ENCODE peak calls at places on chromosome 4, in eight cellular contexts. One of them, this sample, is unnamed.

GRCh38 chr4:81173213-81173612 is 41.8 kb downstream of the PRKG2 start:
- DNase-seq in neural progenitor cell: no peak
- DNase-seq in pancreas: no peak
- DNase-seq in PC-9: no peak
- DNase-seq in gastrocnemius medialis: no peak
- DNase-seq in hepatocyte: no peak
- DNase-seq in OCI-LY7: no peak
- DNase-seq in sigmoid colon: no peak
- DNase-seq in this sample: no peak

GRCh38 chr4:87985097-87985886 is 9.8 kb downstream of the SPP1 start:
- DNase-seq in neural progenitor cell: peak; percentile 70
- DNase-seq in pancreas: peak; percentile 69
- DNase-seq in PC-9: peak; percentile 56
- DNase-seq in gastrocnemius medialis: no peak
- DNase-seq in hepatocyte: peak; percentile 43
- DNase-seq in OCI-LY7: peak; percentile 42
- DNase-seq in sigmoid colon: no peak
- DNase-seq in this sample: no peak

GRCh38 chr4:8337083-8337482 is 67.5 kb downstream of the HTRA3 start:
- DNase-seq in neural progenitor cell: no peak
- DNase-seq in pancreas: no peak
- DNase-seq in PC-9: no peak
- DNase-seq in gastrocnemius medialis: no peak
- DNase-seq in hepatocyte: no peak
- DNase-seq in OCI-LY7: no peak
- DNase-seq in sigmoid colon: no peak
- DNase-seq in this sample: no peak

GRCh38 chr4:78293841-78294301 is 236.7 kb downstream of the FRAS1 start:
- DNase-seq in neural progenitor cell: peak; percentile 35
- DNase-seq in pancreas: no peak
- DNase-seq in PC-9: peak; percentile 67
- DNase-seq in gastrocnemius medialis: no peak
- DNase-seq in hepatocyte: no peak
- DNase-seq in OCI-LY7: no peak
- DNase-seq in sigmoid colon: no peak
- DNase-seq in this sample: no peak

GRCh38 chr4:82372502-82372873 is 1.3 kb downstream of the HNRNPD start:
- DNase-seq in neural progenitor cell: peak; percentile 38
- DNase-seq in pancreas: peak; percentile 50
- DNase-seq in PC-9: no peak
- DNase-seq in gastrocnemius medialis: peak; percentile 43
- DNase-seq in hepatocyte: peak; percentile 63
- DNase-seq in OCI-LY7: peak; percentile 63
- DNase-seq in sigmoid colon: peak; percentile 68
- DNase-seq in this sample: peak; percentile 34

GRCh38 chr4:140395668-140396067 is 22.2 kb downstream of the SCOC start:
- DNase-seq in neural progenitor cell: no peak
- DNase-seq in pancreas: no peak
- DNase-seq in PC-9: no peak
- DNase-seq in gastrocnemius medialis: no peak
- DNase-seq in hepatocyte: no peak
- DNase-seq in OCI-LY7: no peak
- DNase-seq in sigmoid colon: no peak
- DNase-seq in this sample: no peak

GRCh38 chr4:119020158-119020557 is 115.5 kb upstream of the MYOZ2 start:
- DNase-seq in neural progenitor cell: no peak
- DNase-seq in pancreas: no peak
- DNase-seq in PC-9: no peak
- DNase-seq in gastrocnemius medialis: no peak
- DNase-seq in hepatocyte: peak; percentile 14
- DNase-seq in OCI-LY7: no peak
- DNase-seq in sigmoid colon: no peak
- DNase-seq in this sample: no peak

GRCh38 chr4:688695-689497 is at the start of gene SLC49A3:
- DNase-seq in neural progenitor cell: peak; percentile 45
- DNase-seq in pancreas: peak; percentile 36
- DNase-seq in PC-9: peak; percentile 35
- DNase-seq in gastrocnemius medialis: no peak
- DNase-seq in hepatocyte: peak; percentile 53
- DNase-seq in OCI-LY7: no peak
- DNase-seq in sigmoid colon: peak; percentile 65
- DNase-seq in this sample: no peak

GRCh38 chr4:74217365-74217764 is 59.4 kb downstream of the MTHFD2L start:
- DNase-seq in neural progenitor cell: no peak
- DNase-seq in pancreas: no peak
- DNase-seq in PC-9: no peak
- DNase-seq in gastrocnemius medialis: no peak
- DNase-seq in hepatocyte: no peak
- DNase-seq in OCI-LY7: no peak
- DNase-seq in sigmoid colon: no peak
- DNase-seq in this sample: no peak

GRCh38 chr4:8060632-8061031 is 98.0 kb downstream of the ABLIM2 start:
- DNase-seq in neural progenitor cell: no peak
- DNase-seq in pancreas: no peak
- DNase-seq in PC-9: no peak
- DNase-seq in gastrocnemius medialis: peak; percentile 68
- DNase-seq in hepatocyte: no peak
- DNase-seq in OCI-LY7: no peak
- DNase-seq in sigmoid colon: no peak
- DNase-seq in this sample: no peak

GRCh38 chr4:181350578-181351420 is 892.4 kb upstream of the TENM3 start:
- DNase-seq in neural progenitor cell: peak; percentile 67
- DNase-seq in pancreas: no peak
- DNase-seq in PC-9: no peak
- DNase-seq in gastrocnemius medialis: no peak
- DNase-seq in hepatocyte: no peak
- DNase-seq in OCI-LY7: no peak
- DNase-seq in sigmoid colon: no peak
- DNase-seq in this sample: no peak

GRCh38 chr4:161817822-161818412 is 345.9 kb downstream of the FSTL5 start:
- DNase-seq in neural progenitor cell: no peak
- DNase-seq in pancreas: no peak
- DNase-seq in PC-9: peak; percentile 12
- DNase-seq in gastrocnemius medialis: no peak
- DNase-seq in hepatocyte: no peak
- DNase-seq in OCI-LY7: no peak
- DNase-seq in sigmoid colon: no peak
- DNase-seq in this sample: no peak

GRCh38 chr4:26197018-26197779 is 123.6 kb upstream of the RBPJ start:
- DNase-seq in neural progenitor cell: no peak
- DNase-seq in pancreas: no peak
- DNase-seq in PC-9: peak; percentile 79
- DNase-seq in gastrocnemius medialis: no peak
- DNase-seq in hepatocyte: no peak
- DNase-seq in OCI-LY7: peak; percentile 33
- DNase-seq in sigmoid colon: no peak
- DNase-seq in this sample: peak; percentile 1

GRCh38 chr4:6206771-6207290 is 6.5 kb upstream of the JAKMIP1 start:
- DNase-seq in neural progenitor cell: no peak
- DNase-seq in pancreas: no peak
- DNase-seq in PC-9: no peak
- DNase-seq in gastrocnemius medialis: no peak
- DNase-seq in hepatocyte: no peak
- DNase-seq in OCI-LY7: no peak
- DNase-seq in sigmoid colon: peak; percentile 53
- DNase-seq in this sample: no peak

GRCh38 chr4:147366164-147366563 is 114.7 kb upstream of the EDNRA start:
- DNase-seq in neural progenitor cell: no peak
- DNase-seq in pancreas: no peak
- DNase-seq in PC-9: no peak
- DNase-seq in gastrocnemius medialis: no peak
- DNase-seq in hepatocyte: no peak
- DNase-seq in OCI-LY7: no peak
- DNase-seq in sigmoid colon: no peak
- DNase-seq in this sample: no peak

GRCh38 chr4:78432896-78433295 is 118.7 kb upstream of the ANXA3 start:
- DNase-seq in neural progenitor cell: peak; percentile 28
- DNase-seq in pancreas: no peak
- DNase-seq in PC-9: no peak
- DNase-seq in gastrocnemius medialis: no peak
- DNase-seq in hepatocyte: peak; percentile 30
- DNase-seq in OCI-LY7: no peak
- DNase-seq in sigmoid colon: no peak
- DNase-seq in this sample: no peak

GRCh38 chr4:145804134-145804533 is 124.2 kb downstream of the C4orf51 start:
- DNase-seq in neural progenitor cell: no peak
- DNase-seq in pancreas: no peak
- DNase-seq in PC-9: no peak
- DNase-seq in gastrocnemius medialis: peak; percentile 34
- DNase-seq in hepatocyte: peak; percentile 45
- DNase-seq in OCI-LY7: no peak
- DNase-seq in sigmoid colon: no peak
- DNase-seq in this sample: no peak
- H3K4me1 ChIP-seq in neural progenitor cell: peaks cover 7% of the 10 kb centered on the region
- H3K4me1 ChIP-seq in pancreas: no peaks in the 10 kb centered on the region
- H3K4me1 ChIP-seq in PC-9: peaks cover 23% of the 10 kb centered on the region
- H3K4me1 ChIP-seq in gastrocnemius medialis: peaks cover 32% of the 10 kb centered on the region
- H3K4me1 ChIP-seq in hepatocyte: peaks cover 17% of the 10 kb centered on the region
- H3K4me1 ChIP-seq in OCI-LY7: no peaks in the 10 kb centered on the region
- H3K4me1 ChIP-seq in sigmoid colon: peaks cover 11% of the 10 kb centered on the region
- H3K4me1 ChIP-seq in this sample: no peaks in the 10 kb centered on the region

GRCh38 chr4:90780193-90780592 is 653.0 kb downstream of the CCSER1 start:
- DNase-seq in neural progenitor cell: no peak
- DNase-seq in pancreas: no peak
- DNase-seq in PC-9: no peak
- DNase-seq in gastrocnemius medialis: no peak
- DNase-seq in hepatocyte: no peak
- DNase-seq in OCI-LY7: no peak
- DNase-seq in sigmoid colon: no peak
- DNase-seq in this sample: no peak
- H3K4me1 ChIP-seq in neural progenitor cell: no peaks in the 10 kb centered on the region
- H3K4me1 ChIP-seq in pancreas: no peaks in the 10 kb centered on the region
- H3K4me1 ChIP-seq in PC-9: no peaks in the 10 kb centered on the region
- H3K4me1 ChIP-seq in gastrocnemius medialis: no peaks in the 10 kb centered on the region
- H3K4me1 ChIP-seq in hepatocyte: no peaks in the 10 kb centered on the region
- H3K4me1 ChIP-seq in OCI-LY7: no peaks in the 10 kb centered on the region
- H3K4me1 ChIP-seq in sigmoid colon: no peaks in the 10 kb centered on the region
- H3K4me1 ChIP-seq in this sample: no peaks in the 10 kb centered on the region

DNA sequence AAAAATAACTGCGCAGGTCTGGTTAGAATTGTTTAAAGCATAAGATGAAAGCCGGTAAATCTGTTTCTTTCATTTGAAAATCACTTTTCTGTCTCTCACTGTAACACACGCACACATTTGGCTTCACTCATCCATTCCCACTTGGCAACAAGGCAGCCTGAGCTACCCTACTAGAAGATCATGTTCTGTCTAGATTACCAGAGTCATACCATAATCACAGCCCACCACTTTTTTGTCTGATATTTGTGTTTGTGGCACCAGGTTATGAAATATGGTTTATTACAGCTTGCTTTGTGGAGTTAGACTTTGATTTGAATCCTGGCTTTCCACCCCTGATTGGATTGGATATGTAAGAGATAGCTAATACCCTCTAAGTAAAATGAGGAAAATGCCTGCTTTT is 2.2 kb downstream of the USO1 start:
- DNase-seq in neural progenitor cell: no peak
- DNase-seq in pancreas: no peak
- DNase-seq in PC-9: no peak
- DNase-seq in gastrocnemius medialis: no peak
- DNase-seq in hepatocyte: no peak
- DNase-seq in OCI-LY7: no peak
- DNase-seq in sigmoid colon: no peak
- DNase-seq in this sample: no peak
- H3K4me1 ChIP-seq in neural progenitor cell: peaks cover 32% of the 10 kb centered on the region
- H3K4me1 ChIP-seq in pancreas: peaks cover 32% of the 10 kb centered on the region
- H3K4me1 ChIP-seq in PC-9: peaks cover 38% of the 10 kb centered on the region
- H3K4me1 ChIP-seq in gastrocnemius medialis: peaks cover 49% of the 10 kb centered on the region
- H3K4me1 ChIP-seq in hepatocyte: peaks cover 28% of the 10 kb centered on the region
- H3K4me1 ChIP-seq in OCI-LY7: peaks cover 38% of the 10 kb centered on the region
- H3K4me1 ChIP-seq in sigmoid colon: peaks cover 49% of the 10 kb centered on the region
- H3K4me1 ChIP-seq in this sample: peaks cover 30% of the 10 kb centered on the region

GRCh38 chr4:98627883-98628282 is 30.5 kb downstream of the TSPAN5 start:
- DNase-seq in neural progenitor cell: no peak
- DNase-seq in pancreas: no peak
- DNase-seq in PC-9: no peak
- DNase-seq in gastrocnemius medialis: no peak
- DNase-seq in hepatocyte: no peak
- DNase-seq in OCI-LY7: no peak
- DNase-seq in sigmoid colon: no peak
- DNase-seq in this sample: no peak

GRCh38 chr4:98625920-98626319 is 32.5 kb downstream of the TSPAN5 start:
- DNase-seq in neural progenitor cell: no peak
- DNase-seq in pancreas: no peak
- DNase-seq in PC-9: no peak
- DNase-seq in gastrocnemius medialis: no peak
- DNase-seq in hepatocyte: no peak
- DNase-seq in OCI-LY7: no peak
- DNase-seq in sigmoid colon: no peak
- DNase-seq in this sample: no peak

GRCh38 chr4:98625399-98625798 is 33.0 kb downstream of the TSPAN5 start:
- DNase-seq in neural progenitor cell: no peak
- DNase-seq in pancreas: no peak
- DNase-seq in PC-9: no peak
- DNase-seq in gastrocnemius medialis: no peak
- DNase-seq in hepatocyte: no peak
- DNase-seq in OCI-LY7: no peak
- DNase-seq in sigmoid colon: no peak
- DNase-seq in this sample: no peak

GRCh38 chr4:98627477-98627876 is 30.9 kb downstream of the TSPAN5 start:
- DNase-seq in neural progenitor cell: no peak
- DNase-seq in pancreas: no peak
- DNase-seq in PC-9: no peak
- DNase-seq in gastrocnemius medialis: no peak
- DNase-seq in hepatocyte: no peak
- DNase-seq in OCI-LY7: no peak
- DNase-seq in sigmoid colon: no peak
- DNase-seq in this sample: no peak

GRCh38 chr4:98626350-98626749 is 32.1 kb downstream of the TSPAN5 start:
- DNase-seq in neural progenitor cell: no peak
- DNase-seq in pancreas: no peak
- DNase-seq in PC-9: peak; percentile 52
- DNase-seq in gastrocnemius medialis: no peak
- DNase-seq in hepatocyte: peak; percentile 40
- DNase-seq in OCI-LY7: no peak
- DNase-seq in sigmoid colon: no peak
- DNase-seq in this sample: no peak
- H3K4me1 ChIP-seq in neural progenitor cell: peaks cover 37% of the 10 kb centered on the region
- H3K4me1 ChIP-seq in pancreas: no peaks in the 10 kb centered on the region
- H3K4me1 ChIP-seq in PC-9: peaks cover 46% of the 10 kb centered on the region
- H3K4me1 ChIP-seq in gastrocnemius medialis: no peaks in the 10 kb centered on the region
- H3K4me1 ChIP-seq in hepatocyte: peaks cover 23% of the 10 kb centered on the region
- H3K4me1 ChIP-seq in OCI-LY7: no peaks in the 10 kb centered on the region
- H3K4me1 ChIP-seq in sigmoid colon: peaks cover 42% of the 10 kb centered on the region
- H3K4me1 ChIP-seq in this sample: no peaks in the 10 kb centered on the region

DNA sequence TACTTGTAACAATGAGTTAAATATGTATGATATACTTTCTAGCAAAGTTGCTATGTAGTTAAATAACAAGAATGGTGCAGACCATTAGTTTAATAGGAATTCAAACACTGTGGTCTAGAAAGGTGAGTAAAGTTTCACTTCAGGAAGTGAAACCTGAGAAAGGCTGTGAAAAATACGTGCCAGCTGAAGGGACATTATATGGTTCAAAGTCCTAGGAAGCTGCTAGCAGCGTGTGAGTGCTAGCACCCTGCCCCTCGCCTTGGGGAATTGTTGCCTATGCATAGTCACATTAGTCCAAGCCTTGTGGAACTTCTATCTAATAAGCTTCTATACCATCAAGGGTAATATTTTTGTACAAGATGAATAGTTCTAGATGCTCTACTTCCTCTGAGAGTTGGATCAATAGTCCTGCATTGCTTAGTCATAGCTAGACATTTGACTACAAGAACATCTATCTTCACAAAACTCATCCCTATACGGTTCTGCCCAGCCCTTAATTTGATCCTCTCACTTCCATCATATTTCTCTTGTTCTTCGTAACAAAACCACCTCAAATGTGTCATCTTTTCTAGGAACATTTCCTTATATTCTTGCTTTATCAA is 45.8 kb upstream of the ARSJ start:
- DNase-seq in neural progenitor cell: no peak
- DNase-seq in pancreas: no peak
- DNase-seq in PC-9: no peak
- DNase-seq in gastrocnemius medialis: no peak
- DNase-seq in hepatocyte: peak; percentile 58
- DNase-seq in OCI-LY7: peak; percentile 4
- DNase-seq in sigmoid colon: no peak
- DNase-seq in this sample: no peak
- H3K4me1 ChIP-seq in neural progenitor cell: no peaks in the 10 kb centered on the region
- H3K4me1 ChIP-seq in pancreas: no peaks in the 10 kb centered on the region
- H3K4me1 ChIP-seq in PC-9: no peaks in the 10 kb centered on the region
- H3K4me1 ChIP-seq in gastrocnemius medialis: no peaks in the 10 kb centered on the region
- H3K4me1 ChIP-seq in hepatocyte: no peaks in the 10 kb centered on the region
- H3K4me1 ChIP-seq in OCI-LY7: no peaks in the 10 kb centered on the region
- H3K4me1 ChIP-seq in sigmoid colon: no peaks in the 10 kb centered on the region
- H3K4me1 ChIP-seq in this sample: no peaks in the 10 kb centered on the region

This sample was measured in naive thymus-derived CD4-positive, alpha-beta T cell.